ENCODE peak calls at places on chromosome 13, in six cellular contexts. P is epithelial cell of esophagus, G is thyroid gland, E is fibroblast of lung, V is Karpas-422, M is A673. U is an unnamed sample.
A peak's percentile ranks its signal among the peaks of the same experiment; 100 is the strongest.

GRCh38 chr13:48727252-48728011 is 73.7 kb downstream of the CYSLTR2 start:
- DNase-seq in V (peak; percentile 69), M (peak; percentile 74), P (no peak), E (peak; percentile 92), G (no peak), U (no peak)

GRCh38 chr13:26342898-26343297 is 89.0 kb downstream of the CDK8 start:
- DNase-seq in G (no peak), M (peak; percentile 4), E (no peak), P (no peak), V (no peak), U (no peak)

GRCh38 chr13:76019421-76020044 is 383.4 kb downstream of the LMO7 start:
- DNase-seq in E (no peak), G (no peak), P (peak; percentile 15), V (peak; percentile 72), M (peak; percentile 61), U (no peak)

GRCh38 chr13:19663416-19663979 is 30.0 kb downstream of the MPHOSPH8 start:
- DNase-seq in M (no peak), V (no peak), E (no peak), P (no peak), G (no peak), U (no peak)

GRCh38 chr13:80962173-80962572 is 621.2 kb upstream of the SPRY2 start:
- DNase-seq in V (no peak), E (no peak), M (no peak), P (peak; percentile 37), G (no peak), U (no peak)

GRCh38 chr13:30466358-30466714 is 600 bp upstream of the HMGB1 start:
- DNase-seq in P (peak; percentile 10), V (peak; percentile 83), E (no peak), G (no peak), M (peak; percentile 62), U (no peak)

GRCh38 chr13:77516342-77516789 is 19.1 kb upstream of the SCEL start:
- DNase-seq in E (peak; percentile 54), G (peak; percentile 80), P (peak; percentile 76), V (no peak), M (peak; percentile 67), U (no peak)

GRCh38 chr13:88068316-88068715 is 397.1 kb downstream of the SLITRK5 start:
- DNase-seq in P (no peak), G (no peak), M (no peak), V (no peak), E (no peak), U (no peak)

GRCh38 chr13:42969558-42970172 is 22.4 kb downstream of the EPSTI1 start:
- DNase-seq in V (peak; percentile 94), G (peak; percentile 89), M (peak; percentile 83), E (peak; percentile 80), P (peak; percentile 76), U (peak; percentile 79)

GRCh38 chr13:113211774-113212173 is 2.4 kb downstream of the CUL4A start:
- DNase-seq in V (peak; percentile 56), M (peak; percentile 56), E (no peak), P (no peak), G (no peak), U (no peak)

DNA sequence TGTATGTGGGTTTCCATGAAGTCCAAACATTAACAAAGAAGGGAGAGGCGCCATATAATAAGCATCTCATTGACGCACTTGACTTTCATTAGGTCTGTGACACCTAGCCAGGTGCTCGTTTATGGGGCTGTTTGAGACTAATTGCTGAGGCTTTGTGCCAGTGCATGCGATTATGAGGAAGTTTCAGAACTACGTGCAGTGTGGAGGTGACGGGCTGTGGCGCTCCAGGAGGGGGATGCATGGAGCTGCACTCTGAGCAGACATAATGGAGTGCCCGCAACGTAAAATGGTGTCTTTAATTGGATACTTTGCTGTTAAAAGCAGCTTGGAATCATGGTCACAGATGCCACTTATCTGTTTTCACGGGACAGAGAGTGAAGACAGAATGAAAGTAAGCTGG is 223.2 kb downstream of the FGF9 start:
- DNase-seq in M (no peak), E (no peak), P (no peak), V (no peak), G (no peak), U (peak; percentile 78)
- H3K4me3 ChIP-seq in M (no peak overlapping the region), E (no peak overlapping the region), P (no peak overlapping the region), V (no peak overlapping the region), G (no peak overlapping the region), U (peak overlapping the region; percentile 26)

DNA sequence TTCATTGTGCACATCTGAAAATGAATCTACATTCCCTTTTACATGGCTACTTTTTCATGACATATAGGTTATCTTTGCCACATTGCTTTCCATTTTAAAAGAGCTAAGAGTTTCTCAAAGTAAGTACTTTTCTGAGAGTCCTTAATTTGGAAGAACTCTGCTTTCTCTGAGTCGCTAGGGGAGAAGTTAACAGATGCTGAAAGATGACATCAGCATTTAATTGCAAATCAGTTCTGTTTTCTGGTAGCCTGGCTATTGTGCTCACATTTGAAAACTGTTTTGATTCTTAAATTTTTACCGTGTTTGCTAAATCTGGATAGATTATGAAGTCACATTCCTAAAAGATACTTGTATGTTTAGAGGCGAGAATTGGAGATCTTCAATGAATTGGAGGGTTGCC is 107.7 kb upstream of the C1QTNF9B start:
- DNase-seq in E (no peak), G (no peak), P (no peak), M (no peak), V (no peak), U (no peak)
- H3K4me3 ChIP-seq in E (no peak overlapping the region), G (no peak overlapping the region), P (no peak overlapping the region), M (no peak overlapping the region), V (no peak overlapping the region), U (no peak overlapping the region)

GRCh38 chr13:65154661-65155447 is 2075.3 kb downstream of the PCDH9 start:
- DNase-seq in P (no peak), M (no peak), E (no peak), G (no peak), V (peak; percentile 43), U (no peak)
- H3K4me3 ChIP-seq in P (no peak overlapping the region), M (no peak overlapping the region), E (no peak overlapping the region), G (no peak overlapping the region), V (no peak overlapping the region), U (no peak overlapping the region)

GRCh38 chr13:95643009-95643408 is 1.5 kb downstream of the DZIP1 start:
- DNase-seq in P (no peak), G (no peak), E (no peak), V (no peak), M (no peak), U (no peak)

GRCh38 chr13:95641961-95642621 is 2.4 kb downstream of the DZIP1 start:
- DNase-seq in P (peak; percentile 58), V (no peak), G (peak; percentile 21), M (peak; percentile 12), E (peak; percentile 45), U (peak; percentile 62)

GRCh38 chr13:95643814-95644598 is 500 bp downstream of the DZIP1 start:
- DNase-seq in E (peak; percentile 56), M (peak; percentile 15), V (no peak), G (no peak), P (peak; percentile 35), U (no peak)

GRCh38 chr13:95644611-95645052 is at the start of gene DZIP1:
- DNase-seq in P (peak; percentile 73), E (peak; percentile 87), V (no peak), M (peak; percentile 61), G (peak; percentile 23), U (no peak)

DNA sequence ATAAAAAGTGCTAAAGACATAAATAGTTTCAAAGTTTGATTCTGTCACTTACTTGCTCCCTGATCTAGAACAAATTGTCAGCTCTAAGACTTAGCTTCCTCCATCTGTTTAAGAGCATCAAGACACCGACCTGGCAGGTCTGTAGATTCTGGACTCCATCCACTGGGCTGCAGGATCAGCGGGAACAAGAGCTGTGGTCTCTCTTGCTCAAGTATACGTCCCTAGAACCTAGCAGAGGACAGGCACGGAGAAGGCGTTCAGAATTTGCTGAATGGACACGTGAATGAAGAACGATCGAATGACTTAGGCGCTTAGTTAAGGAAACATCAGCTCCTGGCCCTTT is 1.1 kb downstream of the DZIP1 start:
- DNase-seq in P (peak; percentile 39), E (peak; percentile 60), V (no peak), G (no peak), M (no peak), U (no peak)
- H3K4me3 ChIP-seq in P (peak overlapping the region; percentile 54), E (peak overlapping the region; percentile 81), V (no peak overlapping the region), G (no peak overlapping the region), M (no peak overlapping the region), U (peak overlapping the region; percentile 35)

GRCh38 chr13:109870281-109871017 is 84.1 kb upstream of the IRS2 start:
- DNase-seq in E (no peak), V (no peak), P (no peak), G (no peak), M (no peak), U (no peak)
- H3K4me3 ChIP-seq in E (peak overlapping the region; percentile 26), V (no peak overlapping the region), P (no peak overlapping the region), G (no peak overlapping the region), M (no peak overlapping the region), U (no peak overlapping the region)

DNA sequence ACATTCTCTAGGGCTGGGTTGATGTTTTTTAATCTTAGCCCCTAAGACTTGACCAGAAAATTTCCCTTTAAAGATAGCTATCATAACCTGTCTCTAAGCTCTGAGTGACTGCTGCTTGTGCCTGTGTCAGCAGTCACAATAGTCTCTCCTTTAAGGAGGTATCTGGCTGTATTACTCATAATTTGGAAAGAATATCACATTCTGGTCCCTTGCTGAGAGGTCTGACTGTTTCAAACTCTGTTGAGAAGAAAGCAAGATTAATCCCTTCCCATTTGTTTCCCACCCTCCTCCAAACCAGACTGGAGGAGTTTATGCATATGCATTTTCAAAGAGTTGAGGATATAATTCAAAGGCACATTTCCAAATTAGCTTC is 2.3 kb downstream of the HTR2A start:
- DNase-seq in V (no peak), P (no peak), E (no peak), M (peak; percentile 34), G (no peak), U (no peak)
- H3K4me3 ChIP-seq in V (no peak overlapping the region), P (no peak overlapping the region), E (peak overlapping the region; percentile 68), M (peak overlapping the region; percentile 48), G (no peak overlapping the region), U (peak overlapping the region; percentile 57)

GRCh38 chr13:34816118-34816517 is 126.0 kb upstream of the NBEA start:
- DNase-seq in V (no peak), G (no peak), E (no peak), M (no peak), P (no peak), U (no peak)
- H3K4me3 ChIP-seq in V (no peak overlapping the region), G (no peak overlapping the region), E (no peak overlapping the region), M (no peak overlapping the region), P (no peak overlapping the region), U (no peak overlapping the region)

DNA sequence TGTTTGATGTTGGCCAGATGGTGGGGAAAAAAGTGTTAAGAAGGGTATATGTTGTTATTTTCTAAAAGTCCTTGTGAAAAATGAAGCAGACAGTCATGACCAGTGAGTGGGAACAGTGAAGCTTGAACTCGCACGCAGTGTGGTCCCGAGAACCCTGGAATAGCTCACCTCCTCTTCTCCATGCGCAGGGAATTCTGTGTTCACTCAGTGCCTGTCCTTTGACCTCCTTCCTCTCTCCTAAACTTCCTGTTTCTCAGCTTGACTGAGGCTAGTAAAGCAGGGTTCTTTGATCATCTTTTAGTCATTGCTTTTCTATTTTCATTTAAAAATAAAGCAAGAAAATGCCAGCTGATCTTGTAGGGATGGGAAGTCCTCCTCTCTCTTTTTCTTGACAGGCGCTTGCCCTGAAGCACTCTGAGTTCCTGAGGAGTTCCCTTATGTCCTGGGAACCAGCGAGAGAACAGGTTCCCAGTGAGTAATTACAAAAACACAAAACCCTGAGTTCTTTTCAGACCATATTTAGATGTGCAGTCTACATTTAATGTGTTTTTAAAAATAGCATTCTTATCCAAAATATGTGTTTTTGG is 62.8 kb downstream of the ARHGEF7 start:
- DNase-seq in P (peak; percentile 88), G (no peak), M (no peak), E (peak; percentile 64), V (no peak), U (no peak)
- H3K4me3 ChIP-seq in P (no peak overlapping the region), G (no peak overlapping the region), M (no peak overlapping the region), E (no peak overlapping the region), V (no peak overlapping the region), U (no peak overlapping the region)